ENCODE peak calls at places on chromosomes 4 and X, in four cellular contexts. R is WTC11, T is HepG2, L is K562. H is an unnamed sample.
A peak's percentile ranks its signal among the peaks of the same experiment; 100 is the strongest.

GRCh38 chr4:24645765-24646550 is 61.6 kb upstream of the DHX15 start:
- DNase-seq in R (no peak), T (no peak), L (no peak), H (no peak)

GRCh38 chrX:54494970-54495813 is 842 bp downstream of the FGD1 start:
- DNase-seq in R (peak; percentile 15), T (no peak), L (no peak), H (no peak)

GRCh38 chr4:100895572-100896197 is 377.9 kb upstream of the EMCN start:
- DNase-seq in R (no peak), T (no peak), L (no peak), H (peak; percentile 19)

GRCh38 chr4:88320174-88320779 is 35.9 kb upstream of the PPM1K start:
- DNase-seq in R (no peak), T (no peak), L (no peak), H (no peak)

GRCh38 chr4:24910504-24910903 is 2.3 kb downstream of the CCDC149 start:
- DNase-seq in R (no peak), T (no peak), L (no peak), H (no peak)

GRCh38 chr4:99352602-99353580 is at the start of gene ADH1C:
- DNase-seq in R (no peak), T (no peak), L (no peak), H (no peak)

GRCh38 chr4:32148120-32148666 is 1428.0 kb downstream of the PCDH7 start:
- DNase-seq in R (no peak), T (no peak), L (no peak), H (no peak)

GRCh38 chr4:72286185-72286584 is 254.4 kb downstream of the NPFFR2 start:
- DNase-seq in R (no peak), T (no peak), L (no peak), H (no peak)

GRCh38 chr4:70678383-70678999 is 9.8 kb upstream of the UTP3 start:
- DNase-seq in R (no peak), T (no peak), L (no peak), H (peak; percentile 63)

GRCh38 chr4:85825937-85826678 is 351.2 kb downstream of the ARHGAP24 start:
- DNase-seq in R (peak; percentile 34), T (peak; percentile 35), L (no peak), H (no peak)

GRCh38 chrX:140389331-140389730 is 115.5 kb downstream of the SOX3 start:
- DNase-seq in R (no peak), T (no peak), L (no peak), H (no peak)

GRCh38 chr4:38371391-38371851 is 292.6 kb upstream of the KLF3 start:
- DNase-seq in R (no peak), T (no peak), L (no peak), H (no peak)

GRCh38 chr4:8728536-8729407 is 136.2 kb downstream of the CPZ start:
- DNase-seq in R (no peak), T (no peak), L (no peak), H (no peak)

GRCh38 chr4:38462659-38463058 is 201.3 kb upstream of the KLF3 start:
- DNase-seq in R (no peak), T (no peak), L (no peak), H (no peak)

GRCh38 chr4:10087152-10087791 is 29.3 kb downstream of the WDR1 start:
- DNase-seq in R (no peak), T (no peak), L (no peak), H (no peak)

GRCh38 chrX:10636851-10637250 is 16.5 kb upstream of the MID1 start:
- DNase-seq in R (no peak), T (no peak), L (no peak), H (no peak)
- TF ChIP-seq CBFB in R (no peak), T (no peak), L (no peak), H (no peak)

DNA sequence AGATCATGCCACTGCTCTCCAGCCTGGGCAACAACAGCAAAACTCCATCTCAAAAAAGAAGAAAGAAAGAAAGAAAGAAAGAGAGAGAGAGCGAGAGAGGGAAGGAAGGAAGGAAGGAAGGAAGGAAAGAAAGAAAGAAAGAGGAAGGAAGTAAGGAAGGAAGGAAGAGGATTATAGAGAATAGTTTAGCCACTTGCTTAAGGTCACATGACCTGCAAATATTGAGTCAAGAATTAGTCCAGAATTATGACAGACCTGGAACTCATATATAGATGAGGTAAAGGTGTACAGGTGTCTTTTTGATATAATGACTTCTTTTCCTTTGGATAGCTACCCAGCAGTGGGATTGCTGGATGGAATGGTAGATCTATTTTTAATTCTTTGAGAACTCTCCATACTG is 25.6 kb upstream of the ANTXR2 start:
- DNase-seq in R (no peak), T (no peak), L (no peak), H (no peak)
- TF ChIP-seq CBFB in R (no peak), T (no peak), L (no peak), H (no peak)

GRCh38 chrX:149510386-149510785 is 5.3 kb upstream of the IDS start:
- DNase-seq in R (no peak), T (no peak), L (peak; percentile 14), H (no peak)
- TF ChIP-seq CBFB in R (no peak), T (no peak), L (no peak), H (no peak)

GRCh38 chr4:16334641-16335040 is 108.4 kb upstream of the TAPT1 start:
- DNase-seq in R (no peak), T (no peak), L (no peak), H (no peak)
- TF ChIP-seq CBFB in R (no peak), T (no peak), L (no peak), H (no peak)

GRCh38 chr4:94757192-94758140 is at the start of gene BMPR1B:
- DNase-seq in R (peak; percentile 24), T (no peak), L (no peak), H (no peak)
- TF ChIP-seq CBFB in R (no peak), T (no peak), L (no peak), H (no peak)

GRCh38 chr4:164536829-164537228 is 217.1 kb upstream of the SMIM31 start:
- DNase-seq in R (no peak), T (peak; percentile 2), L (no peak), H (no peak)
- TF ChIP-seq CBFB in R (no peak), T (no peak), L (no peak), H (no peak)

H was measured in GM12878.